ENCODE peak calls at places on chromosome 17, in ten cellular contexts. G, T, J, W, I, V, Q, P, F and L are unnamed samples.

GRCh38 chr17:80474231-80474932 is 2.0 kb downstream of the NPTX1 start:
- DNase-seq in F (peak; percentile 33), J (no peak), W (no peak), G (no peak), T (no peak), V (peak; percentile 58), I (no peak), Q (no peak), P (peak; percentile 28), L (no peak)

GRCh38 chr17:8109669-8110455 is 8.5 kb downstream of the ALOXE3 start:
- DNase-seq in V (peak; percentile 92), P (peak; percentile 74), I (no peak), F (no peak), W (peak; percentile 4), G (peak; percentile 82), Q (peak; percentile 70), T (peak; percentile 61), J (peak; percentile 72), L (no peak)

GRCh38 chr17:78164748-78165607 is 3.4 kb upstream of the SYNGR2 start:
- DNase-seq in F (no peak), W (no peak), J (no peak), G (no peak), V (no peak), P (no peak), Q (no peak), T (no peak), I (no peak), L (no peak)

GRCh38 chr17:73591278-73592078 is 52.8 kb downstream of the SDK2 start:
- DNase-seq in W (peak; percentile 44), P (no peak), I (no peak), Q (no peak), J (no peak), T (no peak), G (peak; percentile 81), V (peak; percentile 72), F (no peak), L (no peak)

GRCh38 chr17:76524598-76525512 is 12.7 kb downstream of the CYGB start:
- DNase-seq in T (peak; percentile 84), W (no peak), P (peak; percentile 64), I (no peak), V (no peak), Q (no peak), F (no peak), J (no peak), G (no peak), L (no peak)

GRCh38 chr17:7888184-7888920 is at the start of gene CHD3:
- DNase-seq in G (no peak), J (no peak), F (no peak), Q (peak; percentile 36), P (peak; percentile 95), I (no peak), T (no peak), V (no peak), W (no peak), L (no peak)

GRCh38 chr17:33002245-33002644 is 10.6 kb downstream of the SPACA3 start:
- DNase-seq in T (no peak), G (no peak), F (no peak), I (no peak), J (no peak), W (no peak), Q (no peak), P (no peak), V (no peak), L (no peak)

GRCh38 chr17:7323731-7324437 is 5.3 kb downstream of the NEURL4 start:
- DNase-seq in J (peak; percentile 82), T (peak; percentile 63), Q (peak; percentile 57), F (no peak), W (no peak), G (peak; percentile 55), I (no peak), P (peak; percentile 61), V (peak; percentile 84), L (no peak)

GRCh38 chr17:64003526-64004121 is 5.5 kb downstream of the PRR29 start:
- DNase-seq in I (no peak), G (no peak), F (no peak), V (peak; percentile 9), J (no peak), T (no peak), W (no peak), Q (no peak), P (no peak), L (no peak)